ENCODE peak calls at places on chromosomes 12 and 14, in five cellular contexts. One of them, this sample, is unnamed.
A peak's percentile ranks its signal among the peaks of the same experiment; 100 is the strongest.

GRCh38 chr12:66129934-66130266 is 650 bp downstream of the LLPH start:
- DNase-seq in foreskin keratinocyte: no peak
- DNase-seq in left ventricle myocardium inferior: no peak
- DNase-seq in dorsolateral prefrontal cortex: no peak
- DNase-seq in choroid plexus epithelial cell: peak; percentile 58
- DNase-seq in this sample: peak; percentile 22

GRCh38 chr14:99605299-99605961 is 1.4 kb upstream of the CCDC85C start:
- DNase-seq in choroid plexus epithelial cell: peak; percentile 47
- DNase-seq in foreskin keratinocyte: peak; percentile 75
- DNase-seq in left ventricle myocardium inferior: peak; percentile 59
- DNase-seq in dorsolateral prefrontal cortex: peak; percentile 63
- DNase-seq in this sample: peak; percentile 67

GRCh38 chr12:81125691-81126090 is 47.8 kb downstream of the ACSS3 start:
- DNase-seq in dorsolateral prefrontal cortex: no peak
- DNase-seq in choroid plexus epithelial cell: no peak
- DNase-seq in foreskin keratinocyte: no peak
- DNase-seq in left ventricle myocardium inferior: no peak
- DNase-seq in this sample: no peak

GRCh38 chr14:68786491-68787234 is 6.2 kb downstream of the ZFP36L1 start:
- DNase-seq in choroid plexus epithelial cell: peak; percentile 59
- DNase-seq in left ventricle myocardium inferior: no peak
- DNase-seq in foreskin keratinocyte: peak; percentile 99
- DNase-seq in dorsolateral prefrontal cortex: no peak
- DNase-seq in this sample: peak; percentile 69

GRCh38 chr12:50569321-50569720 is 64.5 kb downstream of the DIP2B start:
- DNase-seq in dorsolateral prefrontal cortex: no peak
- DNase-seq in left ventricle myocardium inferior: no peak
- DNase-seq in choroid plexus epithelial cell: no peak
- DNase-seq in foreskin keratinocyte: no peak
- DNase-seq in this sample: no peak

GRCh38 chr12:121532503-121533390 is 48.1 kb downstream of the KDM2B start:
- DNase-seq in foreskin keratinocyte: no peak
- DNase-seq in choroid plexus epithelial cell: peak; percentile 24
- DNase-seq in dorsolateral prefrontal cortex: no peak
- DNase-seq in left ventricle myocardium inferior: no peak
- DNase-seq in this sample: no peak

GRCh38 chr12:43805857-43806736 is at the start of gene TWF1:
- DNase-seq in choroid plexus epithelial cell: peak; percentile 80
- DNase-seq in left ventricle myocardium inferior: peak; percentile 89
- DNase-seq in foreskin keratinocyte: peak; percentile 68
- DNase-seq in dorsolateral prefrontal cortex: peak; percentile 80
- DNase-seq in this sample: peak; percentile 86

GRCh38 chr12:111149299-111149698 is 219.6 kb downstream of the PHETA1 start:
- DNase-seq in left ventricle myocardium inferior: no peak
- DNase-seq in choroid plexus epithelial cell: no peak
- DNase-seq in foreskin keratinocyte: no peak
- DNase-seq in dorsolateral prefrontal cortex: no peak
- DNase-seq in this sample: no peak

GRCh38 chr12:45732250-45732649 is 2.7 kb downstream of the ARID2 start:
- DNase-seq in foreskin keratinocyte: peak; percentile 35
- DNase-seq in dorsolateral prefrontal cortex: no peak
- DNase-seq in left ventricle myocardium inferior: no peak
- DNase-seq in choroid plexus epithelial cell: peak; percentile 32
- DNase-seq in this sample: peak; percentile 23

GRCh38 chr12:98803468-98804209 is 158.5 kb downstream of the APAF1 start:
- DNase-seq in dorsolateral prefrontal cortex: no peak
- DNase-seq in left ventricle myocardium inferior: no peak
- DNase-seq in foreskin keratinocyte: no peak
- DNase-seq in choroid plexus epithelial cell: peak; percentile 18
- DNase-seq in this sample: no peak
- TF ChIP-seq CTCF in dorsolateral prefrontal cortex: no peak
- TF ChIP-seq CTCF in left ventricle myocardium inferior: no peak
- TF ChIP-seq CTCF in foreskin keratinocyte: no peak
- TF ChIP-seq CTCF in choroid plexus epithelial cell: no peak
- TF ChIP-seq CTCF in this sample: peak; percentile 14

GRCh38 chr14:22472466-22472865 is 116.6 kb downstream of the DAD1 start:
- DNase-seq in dorsolateral prefrontal cortex: no peak
- DNase-seq in foreskin keratinocyte: no peak
- DNase-seq in choroid plexus epithelial cell: no peak
- DNase-seq in left ventricle myocardium inferior: no peak
- DNase-seq in this sample: no peak

GRCh38 chr14:22469541-22470303 is 119.3 kb downstream of the DAD1 start:
- DNase-seq in foreskin keratinocyte: no peak
- DNase-seq in left ventricle myocardium inferior: no peak
- DNase-seq in choroid plexus epithelial cell: no peak
- DNase-seq in dorsolateral prefrontal cortex: no peak
- DNase-seq in this sample: no peak

GRCh38 chr14:22472935-22473854 is 115.8 kb downstream of the DAD1 start:
- DNase-seq in dorsolateral prefrontal cortex: no peak
- DNase-seq in choroid plexus epithelial cell: peak; percentile 79
- DNase-seq in left ventricle myocardium inferior: no peak
- DNase-seq in foreskin keratinocyte: peak; percentile 20
- DNase-seq in this sample: peak; percentile 69

GRCh38 chr14:22474730-22475351 is 114.2 kb downstream of the DAD1 start:
- DNase-seq in left ventricle myocardium inferior: no peak
- DNase-seq in foreskin keratinocyte: no peak
- DNase-seq in choroid plexus epithelial cell: peak; percentile 68
- DNase-seq in dorsolateral prefrontal cortex: no peak
- DNase-seq in this sample: peak; percentile 66

GRCh38 chr14:22471545-22472121 is 117.4 kb downstream of the DAD1 start:
- DNase-seq in choroid plexus epithelial cell: peak; percentile 81
- DNase-seq in left ventricle myocardium inferior: peak; percentile 38
- DNase-seq in foreskin keratinocyte: no peak
- DNase-seq in dorsolateral prefrontal cortex: no peak
- DNase-seq in this sample: peak; percentile 65
- TF ChIP-seq CTCF in choroid plexus epithelial cell: peak; percentile 94
- TF ChIP-seq CTCF in left ventricle myocardium inferior: peak; percentile 53
- TF ChIP-seq CTCF in foreskin keratinocyte: peak; percentile 69
- TF ChIP-seq CTCF in dorsolateral prefrontal cortex: peak; percentile 59
- TF ChIP-seq CTCF in this sample: peak; percentile 71

GRCh38 chr12:101174576-101174975 is 35.5 kb downstream of the SLC5A8 start:
- DNase-seq in left ventricle myocardium inferior: no peak
- DNase-seq in choroid plexus epithelial cell: no peak
- DNase-seq in foreskin keratinocyte: peak; percentile 28
- DNase-seq in dorsolateral prefrontal cortex: no peak
- DNase-seq in this sample: no peak

GRCh38 chr12:101168000-101168399 is 42.0 kb downstream of the SLC5A8 start:
- DNase-seq in dorsolateral prefrontal cortex: no peak
- DNase-seq in left ventricle myocardium inferior: no peak
- DNase-seq in choroid plexus epithelial cell: no peak
- DNase-seq in foreskin keratinocyte: no peak
- DNase-seq in this sample: no peak

GRCh38 chr12:101173197-101173749 is 36.8 kb downstream of the SLC5A8 start:
- DNase-seq in dorsolateral prefrontal cortex: no peak
- DNase-seq in choroid plexus epithelial cell: no peak
- DNase-seq in foreskin keratinocyte: no peak
- DNase-seq in left ventricle myocardium inferior: no peak
- DNase-seq in this sample: no peak

GRCh38 chr12:101166866-101167265 is 43.2 kb downstream of the SLC5A8 start:
- DNase-seq in foreskin keratinocyte: no peak
- DNase-seq in left ventricle myocardium inferior: no peak
- DNase-seq in dorsolateral prefrontal cortex: no peak
- DNase-seq in choroid plexus epithelial cell: no peak
- DNase-seq in this sample: no peak

DNA sequence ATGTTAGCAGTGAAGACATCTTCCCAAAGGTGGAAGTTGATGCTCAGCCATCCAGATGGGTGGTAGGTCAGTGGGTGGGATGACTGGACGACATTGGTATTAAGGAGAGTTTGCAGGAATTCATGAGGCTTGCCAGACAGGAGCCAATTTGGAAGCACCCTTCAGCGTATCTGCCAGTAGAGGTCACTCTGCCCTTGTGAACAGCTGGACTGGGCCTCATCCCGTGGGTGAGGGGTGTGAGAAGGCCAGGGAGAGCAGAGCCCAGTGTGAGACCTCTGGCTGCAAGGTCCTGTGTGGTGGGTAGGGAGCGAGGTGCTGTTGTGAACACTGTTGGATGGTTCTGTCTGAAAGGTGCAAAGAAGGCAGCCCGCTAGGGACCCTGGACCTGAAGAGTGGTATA is 37.7 kb downstream of the SLC5A8 start:
- DNase-seq in left ventricle myocardium inferior: no peak
- DNase-seq in choroid plexus epithelial cell: peak; percentile 18
- DNase-seq in dorsolateral prefrontal cortex: no peak
- DNase-seq in foreskin keratinocyte: no peak
- DNase-seq in this sample: no peak
- TF ChIP-seq CTCF in left ventricle myocardium inferior: no peak
- TF ChIP-seq CTCF in choroid plexus epithelial cell: peak; percentile 17
- TF ChIP-seq CTCF in dorsolateral prefrontal cortex: no peak
- TF ChIP-seq CTCF in foreskin keratinocyte: peak; percentile 65
- TF ChIP-seq CTCF in this sample: no peak

GRCh38 chr12:63766498-63766897 is 13.2 kb upstream of the RXYLT1 start:
- DNase-seq in choroid plexus epithelial cell: peak; percentile 15
- DNase-seq in left ventricle myocardium inferior: no peak
- DNase-seq in dorsolateral prefrontal cortex: no peak
- DNase-seq in foreskin keratinocyte: no peak
- DNase-seq in this sample: no peak
- TF ChIP-seq CTCF in choroid plexus epithelial cell: peak; percentile 39
- TF ChIP-seq CTCF in left ventricle myocardium inferior: peak; percentile 42
- TF ChIP-seq CTCF in dorsolateral prefrontal cortex: no peak
- TF ChIP-seq CTCF in foreskin keratinocyte: peak; percentile 51
- TF ChIP-seq CTCF in this sample: peak; percentile 29

This sample was measured in astrocyte of the spinal cord.